ENCODE peak calls at places on chromosomes 1 and 21, in nine cellular contexts. E is spleen; J is kidney; F is HCT116; G is GM12865; H is AG04450; B is heart left ventricle; Z is HFFc6; O is CD8-positive, alpha-beta T cell. U is an unnamed sample.

GRCh38 chr1:9780554-9781110 is 43.1 kb downstream of the CLSTN1 start:
- DNase-seq in H (no peak), G (peak), O (no peak), E (no peak), J (no peak), B (no peak), Z (no peak), F (no peak), U (no peak)

GRCh38 chr1:53172751-53173498 is 23.7 kb upstream of the CPT2 start:
- DNase-seq in J (no peak), B (no peak), Z (peak), O (no peak), F (no peak), H (no peak), G (peak), E (no peak), U (peak)

GRCh38 chr1:191052888-191053287 is 575.2 kb upstream of the BRINP3 start:
- DNase-seq in H (no peak), B (no peak), E (no peak), F (no peak), O (no peak), Z (no peak), J (no peak), G (no peak), U (no peak)

GRCh38 chr1:221715321-221716169 is 26.3 kb downstream of the DUSP10 start:
- DNase-seq in B (no peak), G (no peak), O (no peak), H (peak), E (no peak), J (no peak), F (no peak), Z (peak), U (no peak)

GRCh38 chr1:86352096-86352495 is 44.0 kb downstream of the ODF2L start:
- DNase-seq in H (no peak), J (no peak), F (no peak), B (no peak), Z (no peak), G (no peak), E (no peak), O (no peak), U (no peak)

GRCh38 chr1:25997759-25998074 is at the start of gene PAFAH2:
- DNase-seq in G (no peak), B (no peak), H (no peak), E (peak), O (no peak), Z (no peak), J (peak), F (no peak), U (no peak)

GRCh38 chr1:216742625-216743024 is 19.4 kb upstream of the ESRRG start:
- DNase-seq in Z (no peak), H (no peak), E (no peak), J (no peak), G (no peak), F (no peak), B (no peak), O (no peak), U (no peak)

GRCh38 chr1:84853743-84854721 is 39.0 kb downstream of the LPAR3 start:
- DNase-seq in E (no peak), H (no peak), J (no peak), G (peak), Z (peak), O (peak), B (no peak), F (peak), U (peak)

GRCh38 chr1:15005116-15005515 is 148.4 kb upstream of the TMEM51 start:
- DNase-seq in H (no peak), E (no peak), F (no peak), J (no peak), Z (no peak), G (no peak), O (no peak), B (no peak), U (no peak)

GRCh38 chr1:218850367-218850766 is 323.3 kb upstream of the LYPLAL1 start:
- DNase-seq in J (no peak), H (peak), B (no peak), F (no peak), E (no peak), Z (no peak), O (no peak), G (no peak), U (no peak)

GRCh38 chr21:44267655-44268142 is 6.0 kb upstream of the DNMT3L start:
- DNase-seq in Z (no peak), J (peak), F (no peak), B (peak), O (peak), H (no peak), G (peak), E (peak), U (no peak)
- TF ChIP-seq CTCF in Z (peak), J (peak), F (peak), B (no peak), O (peak), H (peak), G (peak), E (peak), U (peak)

GRCh38 chr1:188958461-188959115 is 1519.1 kb downstream of the BRINP3 start:
- DNase-seq in H (peak), J (no peak), E (no peak), B (no peak), O (no peak), Z (no peak), G (peak), F (no peak), U (no peak)
- TF ChIP-seq CTCF in H (peak), J (no peak), E (no peak), B (no peak), O (no peak), Z (no peak), G (peak), F (no peak), U (no peak)

GRCh38 chr1:155068599-155068998 is 5.1 kb downstream of the EFNA4 start:
- DNase-seq in F (no peak), E (no peak), H (no peak), O (no peak), Z (no peak), G (no peak), B (no peak), J (no peak), U (no peak)
- TF ChIP-seq CTCF in F (no peak), E (no peak), H (no peak), O (no peak), Z (no peak), G (no peak), B (no peak), J (no peak), U (no peak)

GRCh38 chr1:208242186-208242585 is 2.0 kb downstream of the PLXNA2 start:
- DNase-seq in G (no peak), Z (no peak), J (no peak), B (no peak), E (no peak), F (no peak), H (no peak), O (no peak), U (no peak)

GRCh38 chr1:208241541-208241940 is 2.6 kb downstream of the PLXNA2 start:
- DNase-seq in Z (no peak), O (no peak), E (no peak), H (no peak), J (no peak), F (no peak), G (no peak), B (no peak), U (no peak)

GRCh38 chr1:208238710-208239517 is 5.3 kb downstream of the PLXNA2 start:
- DNase-seq in H (no peak), J (no peak), O (no peak), F (peak), B (no peak), E (no peak), Z (peak), G (peak), U (peak)

GRCh38 chr1:208239518-208240381 is 4.4 kb downstream of the PLXNA2 start:
- DNase-seq in Z (no peak), B (no peak), E (no peak), G (no peak), H (no peak), O (no peak), F (no peak), J (no peak), U (no peak)

DNA sequence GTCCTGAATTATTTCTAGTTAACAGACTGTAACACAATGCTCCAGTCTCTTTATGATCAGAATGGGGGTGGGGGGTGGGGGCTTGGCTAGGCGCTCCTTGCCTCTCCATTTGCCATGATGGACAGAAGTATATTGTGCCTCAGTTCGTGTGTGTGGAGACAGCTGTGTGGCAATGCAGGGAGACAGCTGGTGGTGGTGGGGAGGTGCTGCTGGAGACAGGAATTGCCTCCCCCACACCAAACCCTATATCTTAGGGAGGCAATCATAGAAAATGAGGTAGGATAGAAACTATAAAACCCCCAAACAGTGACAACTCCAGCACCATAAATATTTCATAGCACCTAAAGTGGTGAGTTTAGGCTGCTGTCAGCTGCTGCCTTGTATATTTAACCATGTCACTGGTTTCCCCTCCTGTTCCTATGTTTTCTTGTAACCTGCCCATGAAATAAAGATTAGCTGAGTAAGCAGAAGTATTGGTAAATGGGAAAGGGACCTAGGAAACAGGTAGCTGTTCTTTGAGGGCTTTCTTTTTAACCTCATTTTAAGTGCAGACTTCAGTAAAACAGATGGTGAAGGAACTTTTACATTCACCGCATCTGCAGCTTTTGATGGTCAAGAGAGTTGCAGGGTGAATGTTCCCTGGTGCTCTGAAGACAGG is 3.4 kb downstream of the PLXNA2 start:
- DNase-seq in B (no peak), F (no peak), O (no peak), E (no peak), G (no peak), Z (no peak), J (no peak), H (no peak), U (no peak)
- TF ChIP-seq CTCF in B (no peak), F (no peak), O (no peak), E (no peak), G (no peak), Z (no peak), J (no peak), H (no peak), U (no peak)

GRCh38 chr21:45724345-45724961 is 80.9 kb downstream of the PCBP3 start:
- DNase-seq in J (peak), O (no peak), Z (no peak), E (no peak), H (no peak), F (no peak), B (no peak), G (no peak), U (no peak)
- TF ChIP-seq CTCF in J (no peak), O (no peak), Z (no peak), E (no peak), H (no peak), F (no peak), B (no peak), G (no peak), U (no peak)

GRCh38 chr1:230339033-230339432 is 87.1 kb downstream of the PGBD5 start:
- DNase-seq in Z (no peak), B (no peak), E (no peak), J (no peak), F (no peak), O (no peak), G (no peak), H (no peak), U (no peak)

GRCh38 chr1:230337266-230337665 is 88.9 kb downstream of the PGBD5 start:
- DNase-seq in Z (no peak), B (no peak), H (no peak), F (no peak), E (no peak), O (no peak), G (no peak), J (no peak), U (no peak)

GRCh38 chr1:230342019-230342418 is 84.1 kb downstream of the PGBD5 start:
- DNase-seq in G (no peak), J (no peak), B (no peak), Z (no peak), H (no peak), O (no peak), F (no peak), E (no peak), U (no peak)

GRCh38 chr1:230345139-230345885 is 80.8 kb downstream of the PGBD5 start:
- DNase-seq in H (no peak), J (no peak), O (no peak), Z (no peak), E (no peak), G (no peak), F (no peak), B (no peak), U (no peak)

DNA sequence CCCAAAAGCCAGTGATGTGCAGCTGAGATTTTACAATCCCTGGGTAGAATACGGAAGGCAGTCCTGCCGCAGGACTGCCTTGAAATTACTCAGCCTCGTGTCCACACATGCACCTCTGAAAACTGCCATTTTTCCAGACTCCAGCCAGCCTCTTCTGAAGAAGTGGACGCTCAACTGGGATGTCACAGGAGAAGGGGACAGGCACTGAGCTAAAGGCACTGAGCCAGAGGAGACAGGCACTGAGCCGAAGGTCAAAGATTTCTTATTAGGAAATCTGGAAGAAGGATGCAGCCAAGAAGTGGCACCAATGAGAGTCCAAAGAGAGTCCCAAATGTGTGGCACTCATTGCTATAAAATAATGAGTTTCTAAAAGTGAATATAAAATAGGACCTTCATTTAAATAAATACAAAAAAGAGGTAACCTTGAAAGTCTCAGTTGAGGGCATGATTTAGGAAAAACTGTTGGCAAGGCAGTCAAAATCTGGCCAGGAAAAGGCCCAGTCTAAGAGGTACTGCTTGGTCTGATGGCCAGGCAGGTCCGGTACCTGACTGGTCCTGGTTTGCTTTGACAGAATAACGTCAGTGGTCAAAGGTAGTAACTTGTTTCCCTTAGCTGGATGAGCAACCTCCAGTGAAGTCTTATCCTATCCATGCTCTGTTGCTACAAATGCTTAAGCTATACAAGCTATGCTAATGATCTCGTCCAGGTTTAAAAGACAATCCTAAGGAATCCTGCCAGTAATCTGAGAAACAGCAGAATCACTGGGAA is 85.2 kb downstream of the PGBD5 start:
- DNase-seq in B (no peak), H (no peak), J (no peak), G (no peak), O (no peak), Z (no peak), E (peak), F (no peak), U (no peak)
- TF ChIP-seq CTCF in B (no peak), H (no peak), J (no peak), G (no peak), O (no peak), Z (no peak), E (no peak), F (no peak), U (no peak)

GRCh38 chr21:42539931-42540343 is 26.3 kb downstream of the SLC37A1 start:
- DNase-seq in F (no peak), B (peak), J (no peak), O (no peak), H (no peak), Z (no peak), G (no peak), E (no peak), U (no peak)
- TF ChIP-seq CTCF in F (peak), B (no peak), J (no peak), O (no peak), H (no peak), Z (peak), G (no peak), E (no peak), U (no peak)

GRCh38 chr1:59949648-59950047 is 23.1 kb upstream of the CYP2J2 start:
- DNase-seq in J (no peak), E (no peak), H (no peak), O (no peak), Z (no peak), G (no peak), F (no peak), B (no peak), U (no peak)
- TF ChIP-seq CTCF in J (no peak), E (no peak), H (no peak), O (no peak), Z (no peak), G (no peak), F (no peak), B (no peak), U (no peak)

GRCh38 chr21:16418663-16419062 is 688.9 kb downstream of the USP25 start:
- DNase-seq in H (no peak), F (no peak), E (no peak), O (no peak), J (no peak), G (no peak), B (no peak), Z (no peak), U (no peak)
- TF ChIP-seq CTCF in H (no peak), F (no peak), E (no peak), O (no peak), J (no peak), G (no peak), B (no peak), Z (no peak), U (no peak)

GRCh38 chr1:55869050-55869449 is 653.9 kb upstream of the USP24 start:
- DNase-seq in E (no peak), H (no peak), Z (no peak), F (no peak), J (peak), B (no peak), O (no peak), G (no peak), U (no peak)

GRCh38 chr1:55870076-55870475 is 654.9 kb upstream of the USP24 start:
- DNase-seq in J (no peak), E (no peak), H (no peak), Z (no peak), O (no peak), B (no peak), F (no peak), G (no peak), U (no peak)

GRCh38 chr1:55867444-55867843 is 652.3 kb upstream of the USP24 start:
- DNase-seq in G (no peak), J (no peak), O (no peak), Z (no peak), E (no peak), F (no peak), H (no peak), B (no peak), U (no peak)

DNA sequence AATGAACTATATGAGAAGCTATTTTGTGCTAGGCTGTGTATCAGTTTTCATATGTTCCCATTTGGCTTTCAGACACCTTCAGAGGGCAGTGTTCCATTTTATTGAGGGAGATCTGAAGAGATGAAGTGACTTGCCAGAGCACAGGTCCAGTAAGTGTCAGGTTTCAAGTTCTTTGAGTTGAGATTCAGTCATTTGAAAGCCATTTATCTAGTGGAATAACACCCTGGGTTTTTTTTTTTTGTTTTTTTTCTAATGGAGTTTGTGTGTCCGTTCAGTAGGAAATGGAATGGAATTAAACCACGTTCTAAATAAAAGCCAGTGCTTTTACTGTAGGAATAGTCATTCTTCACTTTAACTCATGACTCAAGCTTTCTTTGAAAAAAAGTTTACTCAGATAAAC is 652.9 kb upstream of the USP24 start:
- DNase-seq in Z (no peak), B (no peak), F (no peak), E (no peak), O (no peak), H (no peak), G (no peak), J (no peak), U (no peak)
- TF ChIP-seq CTCF in Z (no peak), B (no peak), F (no peak), E (no peak), O (no peak), H (peak), G (no peak), J (peak), U (no peak)